ENCODE peak calls at places on chromosomes 4 and X, in eight cellular contexts. N, E, B, C, W, M, Q and X are unnamed samples.

GRCh38 chr4:152430507-152430906 is 105.4 kb downstream of the FBXW7 start:
- DNase-seq in N (no peak), E (no peak), B (no peak), C (no peak), W (no peak), M (no peak), Q (no peak), X (no peak)

GRCh38 chr4:175891863-175892262 is 79.8 kb upstream of the GPM6A start:
- DNase-seq in N (peak; percentile 30), E (no peak), B (no peak), C (peak; percentile 12), W (no peak), M (peak; percentile 35), Q (peak; percentile 26), X (no peak)

GRCh38 chr4:19508442-19508841 is 743.3 kb upstream of the SLIT2 start:
- DNase-seq in N (no peak), E (no peak), B (no peak), C (no peak), W (no peak), M (no peak), Q (peak; percentile 63), X (no peak)

GRCh38 chr4:148634476-148634875 is 192.3 kb upstream of the NR3C2 start:
- DNase-seq in N (no peak), E (no peak), B (no peak), C (no peak), W (no peak), M (no peak), Q (peak; percentile 20), X (no peak)

GRCh38 chr4:142091691-142092182 is 455.4 kb downstream of the IL15 start:
- DNase-seq in N (no peak), E (peak; percentile 41), B (no peak), C (peak; percentile 98), W (no peak), M (no peak), Q (peak; percentile 100), X (no peak)

GRCh38 chr4:1243451-1244080 is 5.4 kb downstream of the CTBP1 start:
- DNase-seq in N (no peak), E (no peak), B (no peak), C (no peak), W (peak; percentile 48), M (no peak), Q (no peak), X (no peak)

GRCh38 chrX:78452356-78452755 is 124.9 kb upstream of the CYSLTR1 start:
- DNase-seq in N (no peak), E (no peak), B (no peak), C (no peak), W (no peak), M (no peak), Q (no peak), X (no peak)

GRCh38 chr4:103994059-103994458 is 274.3 kb upstream of the TACR3 start:
- DNase-seq in N (peak; percentile 77), E (no peak), B (no peak), C (peak; percentile 0), W (no peak), M (no peak), Q (no peak), X (no peak)

GRCh38 chr4:145878501-145879435 is 59.9 kb downstream of the ZNF827 start:
- DNase-seq in N (no peak), E (no peak), B (no peak), C (peak; percentile 68), W (no peak), M (no peak), Q (peak; percentile 83), X (no peak)

GRCh38 chr4:101356928-101357327 is 9.6 kb upstream of the PPP3CA start:
- DNase-seq in N (peak; percentile 69), E (no peak), B (no peak), C (peak; percentile 87), W (no peak), M (no peak), Q (peak; percentile 100), X (no peak)

GRCh38 chrX:74023203-74023602 is 280.8 kb upstream of the ZCCHC13 start:
- DNase-seq in N (no peak), E (no peak), B (no peak), C (no peak), W (no peak), M (no peak), Q (no peak), X (no peak)

GRCh38 chr4:102411416-102411815 is 66.1 kb upstream of the SLC39A8 start:
- DNase-seq in N (no peak), E (no peak), B (no peak), C (no peak), W (no peak), M (no peak), Q (no peak), X (no peak)

GRCh38 chr4:168857546-168858314 is 152.3 kb downstream of the CBR4 start:
- DNase-seq in N (no peak), E (peak; percentile 32), B (no peak), C (peak; percentile 77), W (no peak), M (no peak), Q (peak; percentile 87), X (no peak)

GRCh38 chr4:171524913-171525312 is 288.3 kb upstream of the GALNTL6 start:
- DNase-seq in N (no peak), E (no peak), B (no peak), C (no peak), W (no peak), M (no peak), Q (no peak), X (no peak)

GRCh38 chr4:123017636-123018390 is 95.4 kb upstream of the NUDT6 start:
- DNase-seq in N (no peak), E (no peak), B (no peak), C (peak; percentile 52), W (no peak), M (no peak), Q (peak; percentile 59), X (no peak)

GRCh38 chr4:86451560-86452322 is 91.9 kb upstream of the MAPK10 start:
- DNase-seq in N (peak; percentile 95), E (no peak), B (no peak), C (peak; percentile 41), W (peak; percentile 59), M (no peak), Q (peak; percentile 8), X (no peak)

GRCh38 chrX:110006161-110006560 is 3.2 kb downstream of the TMEM164 start:
- DNase-seq in N (no peak), E (no peak), B (no peak), C (no peak), W (no peak), M (no peak), Q (no peak), X (no peak)

GRCh38 chrX:38347136-38347535 is 5.3 kb upstream of the OTC start:
- DNase-seq in N (peak; percentile 60), E (peak; percentile 7), B (no peak), C (peak; percentile 86), W (no peak), M (no peak), Q (peak; percentile 72), X (no peak)

GRCh38 chr4:78529569-78530209 is 21.9 kb upstream of the ANXA3 start:
- DNase-seq in N (no peak), E (no peak), B (no peak), C (peak; percentile 46), W (no peak), M (no peak), Q (peak; percentile 49), X (no peak)

GRCh38 chr4:6563935-6564645 is 10.9 kb upstream of the MAN2B2 start:
- DNase-seq in N (no peak), E (no peak), B (no peak), C (no peak), W (no peak), M (no peak), Q (no peak), X (no peak)
- H3K4me3 ChIP-seq in N (no peak overlapping the region), E (peak overlapping the region; percentile 26), B (no peak overlapping the region), C (peak overlapping the region; percentile 10), W (no peak overlapping the region), M (peak overlapping the region; percentile 39), Q (no peak overlapping the region), X (no peak overlapping the region)

GRCh38 chr4:80446248-80446647 is 110.7 kb downstream of the CFAP299 start:
- DNase-seq in N (no peak), E (no peak), B (no peak), C (no peak), W (no peak), M (no peak), Q (no peak), X (no peak)
- H3K27ac ChIP-seq in N (no peak overlapping the region), E (no peak overlapping the region), B (no peak overlapping the region), C (no peak overlapping the region), W (no peak overlapping the region), M (no peak overlapping the region), Q (no peak overlapping the region), X (no peak overlapping the region)

DNA sequence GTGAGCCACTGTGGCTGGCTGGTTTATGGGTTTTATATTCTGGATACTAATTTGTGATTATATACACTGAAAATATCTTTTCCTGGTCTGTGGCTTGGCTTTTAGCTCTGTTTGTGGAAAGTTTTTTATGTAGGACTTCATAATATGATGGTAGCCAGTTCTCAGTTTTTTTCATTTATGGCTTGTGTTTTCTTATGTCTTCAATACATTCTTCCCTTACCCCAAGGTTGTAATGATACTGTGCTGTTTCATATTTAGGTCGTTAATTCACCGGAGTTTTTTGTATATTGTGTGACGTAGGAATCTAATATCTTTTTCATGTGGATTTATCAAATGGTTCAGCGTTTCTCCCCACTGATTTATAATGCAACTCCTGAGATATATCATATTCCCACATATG is 6.6 kb downstream of the ZFX start:
- DNase-seq in N (no peak), E (no peak), B (no peak), C (no peak), W (no peak), M (no peak), Q (no peak), X (no peak)
- H3K4me1 ChIP-seq in N (no peaks in the 10 kb centered on the region), E (peaks cover 61% of the 10 kb centered on the region), B (no peaks in the 10 kb centered on the region), C (peaks cover 33% of the 10 kb centered on the region), W (no peaks in the 10 kb centered on the region), M (no peaks in the 10 kb centered on the region), Q (peaks cover 9% of the 10 kb centered on the region), X (peaks cover 18% of the 10 kb centered on the region)

GRCh38 chr4:7389101-7389701 is 45.5 kb downstream of the PSAPL1 start:
- DNase-seq in N (no peak), E (no peak), B (peak; percentile 46), C (no peak), W (peak; percentile 30), M (no peak), Q (no peak), X (no peak)

GRCh38 chr4:7390906-7391636 is 43.7 kb downstream of the PSAPL1 start:
- DNase-seq in N (no peak), E (no peak), B (peak; percentile 46), C (no peak), W (peak; percentile 43), M (no peak), Q (no peak), X (no peak)

GRCh38 chr4:7390366-7390765 is 44.4 kb downstream of the PSAPL1 start:
- DNase-seq in N (no peak), E (no peak), B (peak; percentile 13), C (no peak), W (no peak), M (no peak), Q (no peak), X (no peak)

GRCh38 chr4:7388627-7389026 is 46.1 kb downstream of the PSAPL1 start:
- DNase-seq in N (no peak), E (no peak), B (no peak), C (no peak), W (peak; percentile 22), M (no peak), Q (no peak), X (no peak)

DNA sequence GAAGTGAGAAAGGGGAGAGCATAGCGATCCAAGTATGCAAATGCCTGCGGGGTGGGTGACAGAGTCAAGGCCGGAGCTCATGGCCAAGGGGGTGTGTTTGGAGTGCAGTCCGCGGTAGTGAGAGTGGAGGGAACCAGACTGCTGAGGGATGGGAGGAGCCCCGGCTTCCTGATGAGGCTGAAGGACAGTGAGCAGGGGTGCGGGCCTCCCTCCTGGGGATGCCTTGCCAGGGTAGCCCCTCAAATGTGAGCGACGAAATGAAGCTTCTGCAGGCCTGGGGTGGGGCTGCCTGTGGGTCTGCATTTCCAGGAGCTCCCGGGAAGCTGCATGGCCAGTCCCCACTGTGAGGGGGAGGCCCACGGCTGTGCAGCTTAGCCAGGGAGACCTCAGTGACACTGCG is 45.0 kb downstream of the PSAPL1 start:
- DNase-seq in N (no peak), E (no peak), B (no peak), C (no peak), W (peak; percentile 46), M (no peak), Q (no peak), X (no peak)
- H3K4me3 ChIP-seq in N (no peak overlapping the region), E (no peak overlapping the region), B (no peak overlapping the region), C (no peak overlapping the region), W (no peak overlapping the region), M (no peak overlapping the region), Q (no peak overlapping the region), X (no peak overlapping the region)